ENCODE peak calls at places on chromosome 21, in six cellular contexts. L is dorsolateral prefrontal cortex, E is upper lobe of left lung, F is AG09319, D is endothelial cell of umbilical vein, M is WTC11. A is an unnamed sample.
A peak's percentile ranks its signal among the peaks of the same experiment; 100 is the strongest.

GRCh38 chr21:43348801-43349261 is 78.1 kb downstream of the SIK1 start:
- DNase-seq in L (no peak), E (no peak), F (no peak), D (peak; percentile 62), M (no peak), A (no peak)

GRCh38 chr21:26389971-26390641 is 183.0 kb downstream of the CYYR1 start:
- DNase-seq in L (no peak), E (no peak), F (no peak), D (peak; percentile 38), M (no peak), A (no peak)

GRCh38 chr21:34974162-34974981 is 74.7 kb downstream of the RUNX1 start:
- DNase-seq in L (no peak), E (no peak), F (no peak), D (no peak), M (no peak), A (no peak)

GRCh38 chr21:38343691-38344090 is 86.9 kb downstream of the KCNJ15 start:
- DNase-seq in L (no peak), E (peak; percentile 88), F (no peak), D (peak; percentile 89), M (no peak), A (no peak)

GRCh38 chr21:37627561-37627960 is 261.0 kb downstream of the DYRK1A start:
- DNase-seq in L (no peak), E (no peak), F (no peak), D (no peak), M (no peak), A (no peak)

GRCh38 chr21:36994501-36995189 is 11.9 kb upstream of the RIPPLY3 start:
- DNase-seq in L (no peak), E (no peak), F (no peak), D (no peak), M (peak; percentile 71), A (no peak)

GRCh38 chr21:38979271-38980196 is 173.8 kb downstream of the ETS2 start:
- DNase-seq in L (no peak), E (no peak), F (no peak), D (no peak), M (peak; percentile 49), A (no peak)

GRCh38 chr21:46128106-46128982 is 27.0 kb downstream of the FTCD start:
- DNase-seq in L (no peak), E (no peak), F (no peak), D (no peak), M (no peak), A (no peak)

GRCh38 chr21:37398697-37399096 is 32.1 kb downstream of the DYRK1A start:
- DNase-seq in L (no peak), E (no peak), F (no peak), D (no peak), M (no peak), A (no peak)

GRCh38 chr21:37605006-37605405 is 238.4 kb downstream of the DYRK1A start:
- DNase-seq in L (no peak), E (no peak), F (no peak), D (no peak), M (no peak), A (no peak)

GRCh38 chr21:15439726-15440125 is 290.1 kb upstream of the USP25 start:
- DNase-seq in L (no peak), E (no peak), F (no peak), D (no peak), M (no peak), A (no peak)

GRCh38 chr21:46063734-46064680 is 33.9 kb upstream of the COL6A2 start:
- DNase-seq in L (no peak), E (peak; percentile 15), F (no peak), D (no peak), M (no peak), A (no peak)

GRCh38 chr21:26800455-26801454 is 44.5 kb downstream of the ADAMTS1 start:
- DNase-seq in L (no peak), E (no peak), F (peak; percentile 65), D (no peak), M (no peak), A (no peak)

GRCh38 chr21:38203229-38203628 is 53.6 kb upstream of the KCNJ15 start:
- DNase-seq in L (no peak), E (no peak), F (no peak), D (no peak), M (no peak), A (no peak)

GRCh38 chr21:20999567-21000169 is 1.5 kb downstream of the NCAM2 start:
- DNase-seq in L (no peak), E (no peak), F (no peak), D (peak; percentile 46), M (peak; percentile 48), A (peak; percentile 56)

GRCh38 chr21:46150491-46151121 is 4.8 kb downstream of the FTCD start:
- DNase-seq in L (no peak), E (peak; percentile 14), F (no peak), D (no peak), M (peak; percentile 9), A (peak; percentile 3)

GRCh38 chr21:14270631-14271030 is 54.7 kb downstream of the RBM11 start:
- DNase-seq in L (no peak), E (no peak), F (no peak), D (no peak), M (no peak), A (no peak)

GRCh38 chr21:40015818-40016217 is 148.6 kb downstream of the PCP4 start:
- DNase-seq in L (no peak), E (no peak), F (no peak), D (no peak), M (no peak), A (no peak)

GRCh38 chr21:15289896-15290841 is 225.4 kb upstream of the NRIP1 start:
- DNase-seq in L (no peak), E (peak; percentile 34), F (no peak), D (no peak), M (peak; percentile 88), A (peak; percentile 71)

GRCh38 chr21:21002137-21002536 is 3.9 kb downstream of the NCAM2 start:
- DNase-seq in L (no peak), E (no peak), F (no peak), D (no peak), M (no peak), A (no peak)

GRCh38 chr21:30769724-30770431 is 14.7 kb upstream of the KRTAP21-1 start:
- DNase-seq in L (no peak), E (no peak), F (no peak), D (no peak), M (no peak), A (no peak)

GRCh38 chr21:31340942-31341487 is 3.0 kb downstream of the TIAM1 start:
- DNase-seq in L (no peak), E (no peak), F (no peak), D (no peak), M (no peak), A (no peak)

GRCh38 chr21:44874240-44874496 is 678 bp upstream of the PTTG1IP start:
- DNase-seq in L (no peak), E (no peak), F (no peak), D (peak; percentile 62), M (no peak), A (no peak)

GRCh38 chr21:44873356-44874239 is at the start of gene PTTG1IP:
- DNase-seq in L (peak; percentile 94), E (peak; percentile 99), F (peak; percentile 87), D (peak; percentile 99), M (peak; percentile 99), A (peak; percentile 100)

GRCh38 chr21:44876849-44877575 is 3.5 kb upstream of the PTTG1IP start:
- DNase-seq in L (no peak), E (no peak), F (no peak), D (no peak), M (no peak), A (no peak)

GRCh38 chr21:44874497-44875331 is 1.2 kb upstream of the PTTG1IP start:
- DNase-seq in L (no peak), E (peak; percentile 78), F (no peak), D (peak; percentile 61), M (peak; percentile 42), A (peak; percentile 31)

GRCh38 chr21:44875341-44875740 is 1.9 kb upstream of the PTTG1IP start:
- DNase-seq in L (no peak), E (no peak), F (peak; percentile 25), D (peak; percentile 71), M (no peak), A (no peak)
- TF ChIP-seq CTCF in L (no peak), E (no peak), F (peak; percentile 17), D (no peak), M (no peak), A (no peak)

DNA sequence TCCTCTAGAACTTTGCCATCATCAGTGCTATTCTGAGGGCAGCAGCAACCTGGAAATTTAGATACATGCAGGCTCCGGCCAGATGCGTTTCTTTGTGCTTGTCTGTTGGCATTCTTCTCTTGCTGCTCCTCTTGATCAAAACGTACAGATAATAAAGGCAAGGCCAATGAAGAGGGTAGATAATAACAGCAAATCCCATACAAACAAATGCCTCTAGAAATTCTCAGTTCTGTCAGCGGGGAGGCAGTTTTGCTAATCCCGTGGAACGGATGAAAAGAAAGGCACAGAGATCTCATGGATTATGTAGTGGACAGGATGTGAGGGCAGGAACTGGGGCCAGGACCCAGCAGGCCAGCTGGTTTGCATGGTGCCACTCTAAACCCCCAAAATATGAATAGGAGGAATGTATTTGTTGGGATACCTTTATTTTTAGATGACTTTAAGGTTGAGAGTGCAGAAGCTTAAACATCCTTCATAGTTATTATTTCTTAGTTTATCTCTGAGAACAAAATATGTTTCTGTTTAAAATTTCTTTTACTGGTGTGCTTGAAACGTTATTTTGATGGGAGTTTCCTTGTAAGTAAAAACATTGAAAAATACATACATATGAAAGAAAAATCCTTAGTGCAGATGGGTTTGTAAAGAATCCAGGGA is 1.5 kb downstream of the ITSN1 start:
- DNase-seq in L (no peak), E (no peak), F (no peak), D (peak; percentile 56), M (no peak), A (peak; percentile 10)
- TF ChIP-seq CTCF in L (no peak), E (no peak), F (no peak), D (no peak), M (no peak), A (no peak)

DNA sequence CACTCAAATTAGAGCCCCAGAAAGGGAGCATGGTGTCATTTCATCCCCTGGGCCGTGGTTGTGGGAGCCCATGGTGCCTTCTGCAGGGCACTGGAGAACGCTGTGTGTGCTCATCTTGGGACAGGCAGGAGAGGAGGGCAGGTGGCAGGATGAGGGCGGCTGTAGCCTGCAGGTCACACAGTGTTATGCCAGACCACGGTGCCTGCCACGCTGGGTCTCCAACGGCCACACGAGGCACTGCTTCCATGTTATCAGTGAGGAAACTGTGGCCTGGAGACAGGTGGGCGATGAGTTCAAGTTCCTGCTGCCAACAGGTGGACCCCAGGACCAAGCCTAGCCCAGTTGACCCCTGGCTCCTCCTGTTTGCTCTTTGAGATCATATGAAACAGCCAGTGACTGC is 21.0 kb downstream of the ABCG1 start:
- DNase-seq in L (no peak), E (no peak), F (no peak), D (no peak), M (no peak), A (no peak)
- TF ChIP-seq CTCF in L (no peak), E (no peak), F (no peak), D (no peak), M (no peak), A (no peak)

DNA sequence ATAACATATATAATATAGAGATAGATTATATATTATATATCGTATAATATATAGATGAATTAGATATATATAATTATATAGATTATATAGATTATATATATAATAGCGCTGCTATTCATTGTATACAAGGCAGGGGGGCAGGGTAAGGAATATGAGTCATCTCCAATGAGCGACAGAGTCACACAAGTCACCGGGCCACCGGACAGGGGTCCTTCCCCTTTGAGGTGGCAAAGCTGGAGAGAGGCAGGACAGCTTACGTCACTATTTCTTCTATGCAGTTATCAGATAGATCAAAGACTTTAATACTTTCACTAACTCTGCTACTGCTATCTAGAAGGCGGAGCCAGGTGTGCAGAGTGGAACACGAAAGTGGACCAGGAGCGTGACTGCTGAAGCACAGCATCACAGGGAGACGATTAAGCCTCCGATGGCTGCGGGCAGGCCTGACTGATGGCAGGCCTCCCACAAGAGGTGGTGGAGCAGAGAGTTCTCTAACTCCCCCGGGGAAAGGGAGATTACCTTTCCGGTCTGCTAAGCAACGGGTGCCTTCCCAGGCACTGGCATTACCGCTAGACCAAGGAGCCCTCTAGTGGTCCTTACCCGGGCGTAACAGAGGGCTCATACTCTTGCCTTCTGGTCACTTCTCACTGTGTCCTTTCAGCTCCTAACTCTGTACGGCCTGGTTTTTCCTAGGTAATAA is 2154.7 kb downstream of the MRPL39 start:
- DNase-seq in L (no peak), E (no peak), F (no peak), D (no peak), M (peak; percentile 73), A (peak; percentile 59)
- TF ChIP-seq CTCF in L (no peak), E (no peak), F (no peak), D (peak; percentile 15), M (no peak), A (peak; percentile 63)